ENCODE peak calls at places on chromosomes 13 and 19, in five cellular contexts. O is kidney epithelial cell, W is left lung, V is uterus, I is lung. P is an unnamed sample. For H3K36me3, the result is how much of the 10 kb centered on the place peaks cover.

GRCh38 chr19:5083547-5083965 is 114.6 kb downstream of the KDM4B start:
- DNase-seq in O (no peak), W (no peak), V (no peak), I (no peak), P (no peak)

GRCh38 chr13:49567501-49567900 is 17.9 kb downstream of the RCBTB1 start:
- DNase-seq in O (no peak), W (no peak), V (no peak), I (no peak), P (no peak)

GRCh38 chr19:35470128-35470527 is 20.1 kb downstream of the KRTDAP start:
- DNase-seq in O (no peak), W (no peak), V (no peak), I (no peak), P (no peak)

GRCh38 chr13:40146586-40147240 is 491.3 kb downstream of the COG6 start:
- DNase-seq in O (no peak), W (no peak), V (no peak), I (no peak), P (no peak)

GRCh38 chr19:17842663-17843313 is 5.0 kb downstream of the JAK3 start:
- DNase-seq in O (no peak), W (no peak), V (no peak), I (no peak), P (no peak)

GRCh38 chr13:97826421-97826965 is 127.0 kb upstream of the IPO5 start:
- DNase-seq in O (no peak), W (no peak), V (no peak), I (no peak), P (no peak)

GRCh38 chr13:51246411-51247298 is 24.5 kb downstream of the FAM124A start:
- DNase-seq in O (peak), W (no peak), V (no peak), I (no peak), P (no peak)

GRCh38 chr13:89554801-89555200 is 1792.7 kb upstream of the MIR17HG start:
- DNase-seq in O (no peak), W (no peak), V (no peak), I (no peak), P (no peak)

GRCh38 chr19:4369888-4370260 is 26.5 kb downstream of the MPND start:
- DNase-seq in O (no peak), W (peak), V (no peak), I (no peak), P (peak)

GRCh38 chr13:113404723-113405471 is 41.0 kb upstream of the GRTP1 start:
- DNase-seq in O (no peak), W (peak), V (no peak), I (no peak), P (no peak)

GRCh38 chr13:41827507-41828213 is 133.2 kb downstream of the VWA8 start:
- DNase-seq in O (peak), W (no peak), V (peak), I (no peak), P (no peak)

GRCh38 chr13:113589961-113590339 is 5.4 kb downstream of the TFDP1 start:
- DNase-seq in O (no peak), W (no peak), V (no peak), I (no peak), P (no peak)

GRCh38 chr13:30192320-30193093 is 114.8 kb downstream of the KATNAL1 start:
- DNase-seq in O (no peak), W (no peak), V (no peak), I (no peak), P (no peak)

GRCh38 chr19:47098608-47099007 is 15.0 kb downstream of the ZC3H4 start:
- DNase-seq in O (no peak), W (no peak), V (no peak), I (no peak), P (no peak)

GRCh38 chr19:41864374-41864773 is 4.3 kb downstream of the RPS19 start:
- DNase-seq in O (no peak), W (no peak), V (no peak), I (no peak), P (no peak)
- H3K4me3 ChIP-seq in O (no peak), W (no peak), V (no peak), I (no peak), P (no peak)

GRCh38 chr19:13807421-13808021 is 12.3 kb downstream of the ZSWIM4 start:
- DNase-seq in O (no peak), W (no peak), V (no peak), I (no peak), P (no peak)
- H3K36me3 ChIP-seq in O (under half), W (under half), V (under half), I (under half), P (under half)

DNA sequence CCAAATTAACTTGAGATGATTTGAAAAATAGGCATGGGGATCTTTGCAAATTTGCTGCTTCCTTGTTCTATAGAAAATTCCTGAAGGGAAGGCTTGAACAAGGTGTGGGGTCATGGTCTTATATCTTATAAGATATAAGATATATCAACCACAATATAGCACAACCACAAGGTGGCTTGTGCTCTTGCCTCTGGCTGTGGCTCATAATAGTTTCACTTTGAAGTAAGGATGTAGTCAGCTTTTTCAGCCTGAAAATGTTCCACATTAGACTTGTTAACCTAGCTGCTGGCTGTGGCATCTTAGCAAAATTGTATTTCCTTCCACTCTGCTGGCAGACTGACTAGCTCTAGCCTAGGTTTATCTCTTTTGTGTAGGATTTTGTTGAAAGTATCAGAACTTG is 169.7 kb downstream of the KLF5 start:
- DNase-seq in O (no peak), W (no peak), V (no peak), I (no peak), P (no peak)
- TF ChIP-seq CTCF in O (no peak), W (no peak), V (no peak), I (no peak), P (no peak)

GRCh38 chr13:43364210-43365041 is 341.0 kb downstream of the DNAJC15 start:
- DNase-seq in O (no peak), W (no peak), V (no peak), I (no peak), P (no peak)
- H3K4me3 ChIP-seq in O (no peak), W (no peak), V (no peak), I (no peak), P (no peak)

GRCh38 chr19:49107625-49108459 is 6.3 kb upstream of the LIN7B start:
- DNase-seq in O (no peak), W (no peak), V (no peak), I (no peak), P (no peak)
- H3K36me3 ChIP-seq in O (under half), W (under half), V (under half), I (half or more), P (under half)

GRCh38 chr19:588758-589692 is 656 bp upstream of the HCN2 start:
- DNase-seq in O (no peak), W (peak), V (no peak), I (no peak), P (no peak)
- TF ChIP-seq CTCF in O (no peak), W (no peak), V (no peak), I (no peak), P (no peak)

GRCh38 chr13:20738616-20739015 is 35.1 kb downstream of the IL17D start:
- DNase-seq in O (no peak), W (no peak), V (no peak), I (no peak), P (no peak)

GRCh38 chr13:20740021-20740420 is 33.7 kb downstream of the EEF1AKMT1 start:
- DNase-seq in O (no peak), W (no peak), V (no peak), I (no peak), P (no peak)
- H3K4me3 ChIP-seq in O (no peak), W (no peak), V (no peak), I (no peak), P (no peak)

DNA sequence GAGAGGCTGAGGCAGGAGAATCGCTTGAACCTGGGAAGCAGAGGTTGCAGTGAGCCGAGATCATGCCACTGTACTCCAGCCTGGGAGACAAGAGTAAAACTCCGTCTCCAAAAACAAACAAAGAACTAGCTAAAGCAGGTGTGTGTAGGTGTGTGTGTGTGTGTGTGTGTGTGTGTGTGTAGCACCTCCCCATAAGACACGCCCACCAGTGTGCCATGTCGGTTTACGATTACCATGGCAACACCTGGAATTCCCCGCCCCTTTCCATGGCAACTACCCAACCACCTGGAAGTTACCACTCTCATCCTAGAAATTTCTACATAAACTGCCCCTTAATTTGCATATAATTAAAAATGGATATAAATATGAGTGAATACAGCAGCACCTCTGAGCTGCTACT is 81.0 kb upstream of the ADGRE5 start:
- DNase-seq in O (no peak), W (no peak), V (no peak), I (no peak), P (no peak)
- H3K36me3 ChIP-seq in O (under half), W (under half), V (under half), I (under half), P (under half)

GRCh38 chr19:13154241-13154778 is 4.1 kb downstream of the IER2 start:
- DNase-seq in O (no peak), W (peak), V (peak), I (peak), P (peak)

GRCh38 chr19:13153627-13154240 is 3.5 kb downstream of the IER2 start:
- DNase-seq in O (no peak), W (peak), V (peak), I (no peak), P (no peak)

GRCh38 chr19:13151605-13152355 is 1.6 kb downstream of the IER2 start:
- DNase-seq in O (no peak), W (peak), V (peak), I (peak), P (peak)

GRCh38 chr19:13152356-13152853 is 2.2 kb downstream of the IER2 start:
- DNase-seq in O (no peak), W (no peak), V (no peak), I (no peak), P (no peak)

GRCh38 chr19:13152854-13153626 is 2.8 kb downstream of the IER2 start:
- DNase-seq in O (no peak), W (peak), V (peak), I (peak), P (peak)
- TF ChIP-seq CTCF in O (no peak), W (no peak), V (peak), I (peak), P (no peak)

GRCh38 chr19:42301646-42302204 is at the start of gene PRR19:
- DNase-seq in O (no peak), W (no peak), V (no peak), I (no peak), P (no peak)

GRCh38 chr19:42306646-42307045 is 4.2 kb upstream of the PAFAH1B3 start:
- DNase-seq in O (no peak), W (no peak), V (no peak), I (no peak), P (no peak)

GRCh38 chr19:42303876-42304275 is 1.5 kb upstream of the PAFAH1B3 start:
- DNase-seq in O (no peak), W (no peak), V (no peak), I (no peak), P (no peak)

GRCh38 chr19:42303101-42303464 is 659 bp upstream of the PAFAH1B3 start:
- DNase-seq in O (no peak), W (no peak), V (no peak), I (no peak), P (no peak)
- H3K4me3 ChIP-seq in O (no peak), W (no peak), V (peak), I (no peak), P (peak)